ENCODE peak calls at places on chromosomes 2 and 18, in seven cellular contexts. G, R, L, M, W, N and F are unnamed samples.

GRCh38 chr18:49238433-49239042 is 221.9 kb downstream of the DYM start:
- DNase-seq in G (no peak), R (peak), L (no peak), M (no peak), W (peak), N (no peak), F (no peak)

GRCh38 chr18:75169411-75169810 is 39.5 kb downstream of the PTGR3 start:
- DNase-seq in G (no peak), R (no peak), L (no peak), M (no peak), W (no peak), N (no peak), F (no peak)

GRCh38 chr2:232075080-232075479 is 113.6 kb downstream of the DIS3L2 start:
- DNase-seq in G (no peak), R (peak), L (no peak), M (no peak), W (no peak), N (no peak), F (no peak)

GRCh38 chr2:117771969-117772630 is 42.4 kb upstream of the DDX18 start:
- DNase-seq in G (no peak), R (peak), L (no peak), M (peak), W (peak), N (no peak), F (no peak)

GRCh38 chr2:216308532-216308931 is 63.8 kb downstream of the MARCHF4 start:
- DNase-seq in G (no peak), R (peak), L (no peak), M (no peak), W (no peak), N (no peak), F (no peak)

GRCh38 chr18:62877448-62878221 is 162.3 kb downstream of the PHLPP1 start:
- DNase-seq in G (no peak), R (peak), L (no peak), M (no peak), W (peak), N (no peak), F (no peak)

GRCh38 chr2:224793961-224794360 is 77.8 kb upstream of the CCDC195 start:
- DNase-seq in G (no peak), R (no peak), L (no peak), M (no peak), W (no peak), N (no peak), F (peak)

GRCh38 chr18:23992119-23992940 is 22.2 kb upstream of the TTC39C start:
- DNase-seq in G (no peak), R (peak), L (no peak), M (no peak), W (no peak), N (no peak), F (peak)

GRCh38 chr2:99682280-99683060 is 192.7 kb upstream of the REV1 start:
- DNase-seq in G (no peak), R (peak), L (no peak), M (no peak), W (no peak), N (no peak), F (no peak)

GRCh38 chr2:105294844-105295481 is 34.6 kb downstream of the TGFBRAP1 start:
- DNase-seq in G (no peak), R (peak), L (no peak), M (peak), W (peak), N (no peak), F (no peak)

GRCh38 chr18:24831091-24831490 is 370.7 kb downstream of the HRH4 start:
- DNase-seq in G (no peak), R (no peak), L (no peak), M (no peak), W (no peak), N (no peak), F (no peak)

GRCh38 chr2:25497862-25498407 is 156.2 kb upstream of the DNMT3A start:
- DNase-seq in G (no peak), R (no peak), L (no peak), M (no peak), W (no peak), N (no peak), F (no peak)
- H3K27ac ChIP-seq in G (no peak), R (no peak), L (no peak), M (no peak), W (no peak), N (no peak), F (no peak)

DNA sequence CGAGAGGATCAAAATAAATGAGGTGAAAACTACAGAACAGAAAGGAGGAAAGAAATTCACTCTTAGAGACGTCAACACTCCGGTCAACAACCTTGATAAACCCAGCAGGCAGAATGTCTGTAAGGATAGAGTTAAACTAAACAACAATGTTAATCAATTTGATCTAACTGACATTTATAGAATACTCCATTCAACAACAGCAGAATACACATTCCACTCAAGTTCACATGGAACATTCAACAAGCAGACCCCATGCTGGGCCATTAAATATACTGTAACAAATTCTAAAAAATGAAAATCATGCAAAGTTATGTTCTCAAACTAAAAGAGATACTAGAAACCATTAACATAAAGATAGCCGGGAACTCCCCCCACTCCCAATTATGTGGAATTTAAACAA is 41.8 kb downstream of the FAM210A start:
- DNase-seq in G (no peak), R (no peak), L (no peak), M (no peak), W (no peak), N (no peak), F (no peak)
- H3K27ac ChIP-seq in G (no peak), R (no peak), L (no peak), M (no peak), W (no peak), N (no peak), F (no peak)

GRCh38 chr2:20672191-20672951 is 5.4 kb downstream of the GDF7 start:
- DNase-seq in G (no peak), R (no peak), L (no peak), M (no peak), W (no peak), N (no peak), F (no peak)
- H3K27ac ChIP-seq in G (no peak), R (no peak), L (no peak), M (no peak), W (no peak), N (no peak), F (no peak)

GRCh38 chr2:26706093-26706492 is 13.6 kb downstream of the KCNK3 start:
- DNase-seq in G (no peak), R (no peak), L (no peak), M (no peak), W (no peak), N (no peak), F (no peak)

GRCh38 chr2:26708457-26708856 is 15.9 kb downstream of the KCNK3 start:
- DNase-seq in G (no peak), R (no peak), L (no peak), M (no peak), W (no peak), N (no peak), F (no peak)

GRCh38 chr2:26705126-26705525 is 12.6 kb downstream of the KCNK3 start:
- DNase-seq in G (no peak), R (no peak), L (no peak), M (no peak), W (no peak), N (no peak), F (no peak)

GRCh38 chr2:26707747-26708146 is 15.2 kb downstream of the KCNK3 start:
- DNase-seq in G (no peak), R (no peak), L (no peak), M (no peak), W (no peak), N (no peak), F (no peak)

DNA sequence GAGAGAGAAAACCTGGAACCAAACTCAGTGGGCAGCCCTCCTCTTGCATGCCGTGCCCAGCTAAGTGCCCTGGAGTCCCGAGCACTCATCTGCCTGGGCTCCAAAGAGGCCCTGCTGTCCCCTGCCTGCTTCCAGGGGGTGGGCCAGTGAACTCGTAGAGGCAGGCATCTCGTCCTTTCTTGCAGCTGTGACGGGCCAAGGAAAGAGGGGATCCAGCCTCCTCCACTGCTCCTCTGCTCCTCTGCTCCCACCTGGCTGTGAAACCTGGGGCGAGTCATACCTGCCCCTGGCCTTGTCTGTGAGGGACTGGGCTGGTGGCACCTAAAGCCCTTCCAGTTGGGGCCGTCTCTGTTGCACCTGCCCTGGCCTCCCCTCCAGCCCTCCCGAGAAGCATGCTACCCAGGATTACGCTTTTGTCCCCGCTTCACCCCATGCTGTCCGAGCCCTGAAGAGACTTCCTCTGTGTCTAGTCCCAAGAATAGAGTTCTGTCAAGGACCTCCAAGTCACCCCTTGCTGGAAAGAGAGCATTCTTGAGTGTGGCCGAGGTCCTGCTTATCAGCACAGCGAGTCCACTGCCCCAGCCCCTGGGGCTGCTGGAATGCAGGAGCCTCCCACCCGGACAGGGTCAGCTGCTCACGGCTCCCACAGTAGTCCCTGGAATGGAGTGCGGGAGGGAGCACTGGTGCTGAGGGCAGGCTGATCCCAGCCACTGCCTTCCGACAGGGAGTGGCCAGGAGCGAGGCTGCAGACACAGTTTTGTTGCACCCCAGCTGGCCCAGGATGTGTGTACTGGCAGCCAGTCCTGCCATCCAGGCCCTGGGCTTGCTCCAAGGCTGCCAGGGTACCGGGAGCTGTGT is 14.3 kb downstream of the KCNK3 start:
- DNase-seq in G (no peak), R (no peak), L (no peak), M (no peak), W (no peak), N (no peak), F (no peak)
- H3K27ac ChIP-seq in G (no peak), R (no peak), L (no peak), M (peak), W (no peak), N (no peak), F (no peak)

GRCh38 chr2:239226677-239227076 is 174.1 kb downstream of the HDAC4 start:
- DNase-seq in G (no peak), R (no peak), L (no peak), M (no peak), W (no peak), N (no peak), F (no peak)
- H3K27ac ChIP-seq in G (peak), R (peak), L (peak), M (peak), W (no peak), N (no peak), F (peak)

GRCh38 chr18:76461148-76461547 is 33.9 kb downstream of the ZNF516 start:
- DNase-seq in G (no peak), R (no peak), L (no peak), M (no peak), W (no peak), N (no peak), F (no peak)

GRCh38 chr18:76459687-76460350 is 35.2 kb downstream of the ZNF516 start:
- DNase-seq in G (no peak), R (peak), L (no peak), M (peak), W (peak), N (no peak), F (peak)

GRCh38 chr18:76461692-76462325 is 33.2 kb downstream of the ZNF516 start:
- DNase-seq in G (no peak), R (no peak), L (no peak), M (no peak), W (no peak), N (no peak), F (no peak)

GRCh38 chr18:76459312-76459686 is 35.7 kb downstream of the ZNF516 start:
- DNase-seq in G (no peak), R (no peak), L (no peak), M (no peak), W (no peak), N (no peak), F (peak)

GRCh38 chr18:76460482-76460881 is 34.6 kb downstream of the ZNF516 start:
- DNase-seq in G (no peak), R (peak), L (no peak), M (no peak), W (no peak), N (no peak), F (no peak)
- H3K27ac ChIP-seq in G (peak), R (peak), L (peak), M (peak), W (no peak), N (no peak), F (peak)

GRCh38 chr2:136020831-136021230 is 35.4 kb upstream of the DARS1 start:
- DNase-seq in G (no peak), R (no peak), L (no peak), M (no peak), W (no peak), N (no peak), F (no peak)
- H3K27ac ChIP-seq in G (no peak), R (no peak), L (no peak), M (no peak), W (no peak), N (no peak), F (no peak)